ENCODE peak calls at places on chromosomes 11 and 22, in five cellular contexts. O, C, D, B and V are unnamed samples.

GRCh38 chr11:69907611-69908010 is 88.4 kb upstream of the FGF3 start:
- DNase-seq in O (no peak), D (no peak), B (no peak), C (no peak), V (no peak)

GRCh38 chr11:123187670-123188507 is 7.2 kb downstream of the CLMP start:
- DNase-seq in O (no peak), D (no peak), B (no peak), C (no peak), V (no peak)

GRCh38 chr22:42340695-42341383 is 70.4 kb upstream of the TCF20 start:
- DNase-seq in O (no peak), C (no peak), B (peak), D (no peak), V (no peak)

GRCh38 chr11:126918556-126918955 is 82.0 kb downstream of the KIRREL3 start:
- DNase-seq in D (no peak), O (no peak), C (no peak), B (no peak), V (no peak)

GRCh38 chr22:22961574-22961973 is 74.0 kb downstream of the IGLL5 start:
- DNase-seq in O (no peak), D (no peak), C (no peak), B (no peak), V (no peak)

GRCh38 chr11:5242933-5243844 is 6.5 kb downstream of the HBG1 start:
- DNase-seq in B (no peak), O (no peak), D (no peak), C (no peak), V (no peak)

GRCh38 chr11:11558826-11559225 is 63.0 kb downstream of the GALNT18 start:
- DNase-seq in B (no peak), C (no peak), O (no peak), D (no peak), V (no peak)

GRCh38 chr11:131675489-131675888 is 305.1 kb downstream of the NTM start:
- DNase-seq in D (no peak), C (no peak), O (no peak), B (no peak), V (no peak)

GRCh38 chr11:34850339-34850738 is 65.8 kb downstream of the APIP start:
- DNase-seq in D (no peak), O (no peak), B (no peak), C (no peak), V (no peak)

GRCh38 chr11:128482512-128483191 is 104.7 kb downstream of the ETS1 start:
- DNase-seq in D (no peak), C (no peak), O (no peak), B (no peak), V (no peak)

GRCh38 chr11:110613526-110613925 is 98.7 kb downstream of the ARHGAP20 start:
- DNase-seq in C (no peak), O (no peak), D (no peak), B (no peak), V (no peak)

GRCh38 chr11:18733202-18733601 is 7.2 kb upstream of the IGSF22 start:
- DNase-seq in D (no peak), C (no peak), O (no peak), B (no peak), V (no peak)

GRCh38 chr11:62974848-62975522 is 9.8 kb downstream of the SLC22A6 start:
- DNase-seq in C (no peak), O (peak), D (peak), B (peak), V (peak)

GRCh38 chr11:6900327-6900999 is 8.2 kb upstream of the OR2D2 start:
- DNase-seq in B (no peak), D (no peak), C (no peak), O (no peak), V (no peak)

GRCh38 chr11:111097191-111097590 is 148.3 kb upstream of the POU2AF2 start:
- DNase-seq in D (no peak), C (no peak), B (no peak), O (peak), V (peak)

GRCh38 chr11:64232182-64233018 is 2.0 kb upstream of the VEGFB start:
- DNase-seq in D (no peak), B (no peak), C (no peak), O (no peak), V (no peak)

GRCh38 chr22:42794551-42795510 is 62.2 kb downstream of the ARFGAP3 start:
- DNase-seq in C (no peak), D (no peak), O (no peak), B (no peak), V (no peak)

GRCh38 chr11:81005595-81005994 is 1564.8 kb upstream of the TENM4 start:
- DNase-seq in C (no peak), O (no peak), B (no peak), D (no peak), V (no peak)
- TF ChIP-seq JUND in C (no peak), O (no peak), B (no peak), D (no peak), V (no peak)

DNA sequence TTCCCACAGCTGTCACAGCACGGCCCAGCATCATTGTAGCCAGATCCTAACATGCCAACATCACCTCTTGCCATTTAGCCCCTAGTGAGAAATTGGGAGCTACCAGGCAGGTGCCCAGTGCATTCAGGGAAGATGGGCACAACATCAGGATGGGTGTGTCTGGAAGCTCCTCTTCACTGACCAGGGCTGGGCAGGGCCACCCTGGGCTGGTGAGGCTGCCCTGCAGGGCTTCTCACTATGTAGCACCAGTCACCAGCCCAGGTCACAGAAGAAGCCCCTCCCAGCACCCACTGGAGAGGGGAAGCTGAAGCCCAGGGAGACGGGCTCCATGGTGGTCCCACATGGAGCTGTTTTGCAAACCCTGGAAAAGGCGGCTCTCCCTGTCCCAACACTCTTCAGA is 13.9 kb downstream of the ZNF74 start:
- DNase-seq in O (no peak), C (no peak), B (no peak), D (no peak), V (no peak)
- TF ChIP-seq JUND in O (no peak), C (no peak), B (no peak), D (no peak), V (no peak)

GRCh38 chr11:116879789-116880402 is 42.5 kb upstream of the APOA1 start:
- DNase-seq in O (peak), B (peak), C (peak), D (no peak), V (peak)
- TF ChIP-seq JUND in O (no peak), B (no peak), C (no peak), D (no peak), V (no peak)

DNA sequence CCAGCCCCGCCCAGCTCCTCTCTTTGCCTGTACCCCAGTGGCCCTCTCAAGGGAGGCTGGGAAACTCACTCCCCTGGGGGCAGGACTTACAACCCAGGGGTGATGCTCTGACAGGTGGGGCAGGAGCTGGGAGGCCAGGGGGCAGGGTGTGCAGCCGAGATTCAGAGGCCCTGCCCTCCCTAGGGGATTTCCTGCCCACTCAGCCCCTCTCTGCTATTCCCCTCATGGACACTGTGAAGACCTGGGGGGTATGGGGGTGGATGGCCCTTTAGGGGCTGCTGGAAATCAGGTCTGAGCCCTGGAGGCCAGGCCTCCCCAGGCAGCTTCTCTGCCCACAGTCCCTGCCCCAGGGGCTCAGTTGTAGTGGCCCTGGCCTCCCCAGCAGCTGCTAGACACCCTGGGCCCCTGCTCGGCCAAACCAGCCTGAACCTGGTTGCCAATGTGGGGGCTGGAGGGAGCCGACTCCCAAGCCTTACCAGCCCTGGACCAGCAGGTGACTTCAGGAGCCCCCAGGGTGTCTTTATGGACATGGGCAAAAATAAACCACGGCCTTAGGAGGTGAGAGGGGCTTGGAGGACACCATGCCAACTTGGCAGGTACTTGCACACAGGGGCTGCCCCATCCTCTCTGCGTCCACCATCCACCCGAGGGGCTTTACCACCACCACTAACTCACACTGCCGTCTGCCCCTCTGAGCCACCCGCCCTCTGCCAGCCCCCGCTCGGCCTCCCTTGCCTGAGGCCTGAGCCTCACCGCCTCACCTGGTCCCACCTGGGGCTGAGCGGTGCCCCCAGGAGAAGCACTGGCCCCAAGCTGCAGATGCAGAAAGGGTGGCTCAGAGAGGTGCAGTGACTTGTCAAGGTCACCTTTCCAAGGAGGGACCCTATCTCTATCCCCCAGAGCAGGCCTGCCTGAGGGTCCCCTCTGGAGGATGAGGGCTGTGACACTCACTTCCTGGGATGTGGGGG is 2.8 kb upstream of the PHLDA2 start:
- DNase-seq in B (peak), C (no peak), O (no peak), D (no peak), V (no peak)
- TF ChIP-seq JUND in B (no peak), C (no peak), O (no peak), D (no peak), V (no peak)

GRCh38 chr11:44793350-44794090 is 66.8 kb downstream of the TSPAN18 start:
- DNase-seq in D (no peak), O (no peak), B (peak), C (no peak), V (no peak)
- TF ChIP-seq JUND in D (no peak), O (no peak), B (no peak), C (no peak), V (no peak)

GRCh38 chr11:16984229-16984628 is 30.0 kb downstream of the PLEKHA7 start:
- DNase-seq in O (no peak), D (no peak), C (no peak), B (no peak), V (no peak)

GRCh38 chr11:16982256-16982671 is 31.9 kb downstream of the PLEKHA7 start:
- DNase-seq in C (no peak), B (no peak), O (no peak), D (no peak), V (no peak)

GRCh38 chr11:16979708-16980622 is 34.2 kb downstream of the PLEKHA7 start:
- DNase-seq in D (no peak), C (no peak), B (no peak), O (no peak), V (no peak)

GRCh38 chr11:16982809-16983208 is 31.4 kb downstream of the PLEKHA7 start:
- DNase-seq in B (no peak), D (no peak), C (no peak), O (no peak), V (no peak)

GRCh38 chr11:16981651-16982194 is 32.5 kb downstream of the PLEKHA7 start:
- DNase-seq in B (no peak), O (peak), D (peak), C (no peak), V (peak)
- TF ChIP-seq JUND in B (no peak), O (no peak), D (peak), C (no peak), V (peak)